ENCODE peak calls at places on chromosomes 2 and 18, in four cellular contexts. One of them, this sample, is unnamed.

GRCh38 chr2:222468338-222468737 is 44.0 kb downstream of the SGPP2 start:
- DNase-seq in HCT116: no peak
- DNase-seq in GM23248: peak
- DNase-seq in neural progenitor cell: no peak
- DNase-seq in this sample: no peak

GRCh38 chr2:64992990-64993389 is 3.8 kb downstream of the SLC1A4 start:
- DNase-seq in HCT116: no peak
- DNase-seq in GM23248: no peak
- DNase-seq in neural progenitor cell: no peak
- DNase-seq in this sample: no peak

GRCh38 chr2:64766841-64767669 is 113.3 kb upstream of the SERTAD2 start:
- DNase-seq in HCT116: no peak
- DNase-seq in GM23248: peak
- DNase-seq in neural progenitor cell: peak
- DNase-seq in this sample: peak

GRCh38 chr2:119261498-119262225 is 38.0 kb downstream of the STEAP3 start:
- DNase-seq in HCT116: no peak
- DNase-seq in GM23248: no peak
- DNase-seq in neural progenitor cell: no peak
- DNase-seq in this sample: no peak

GRCh38 chr18:65725421-65726050 is 25.3 kb upstream of the CDH7 start:
- DNase-seq in HCT116: no peak
- DNase-seq in GM23248: no peak
- DNase-seq in neural progenitor cell: peak
- DNase-seq in this sample: peak

GRCh38 chr2:119826370-119826961 is 66.7 kb downstream of the PTPN4 start:
- DNase-seq in HCT116: no peak
- DNase-seq in GM23248: peak
- DNase-seq in neural progenitor cell: peak
- DNase-seq in this sample: peak

GRCh38 chr18:5964996-5965395 is 69.7 kb upstream of the TMEM200C start:
- DNase-seq in HCT116: no peak
- DNase-seq in GM23248: no peak
- DNase-seq in neural progenitor cell: peak
- DNase-seq in this sample: no peak

GRCh38 chr2:3256157-3256556 is 121.5 kb downstream of the EIPR1 start:
- DNase-seq in HCT116: no peak
- DNase-seq in GM23248: no peak
- DNase-seq in neural progenitor cell: no peak
- DNase-seq in this sample: no peak

GRCh38 chr2:70903171-70903570 is 32.5 kb upstream of the ATP6V1B1 start:
- DNase-seq in HCT116: no peak
- DNase-seq in GM23248: no peak
- DNase-seq in neural progenitor cell: no peak
- DNase-seq in this sample: no peak

GRCh38 chr18:46054956-46055831 is 16.9 kb downstream of the PSTPIP2 start:
- DNase-seq in HCT116: no peak
- DNase-seq in GM23248: no peak
- DNase-seq in neural progenitor cell: no peak
- DNase-seq in this sample: peak

GRCh38 chr2:33340265-33340664 is 136.2 kb upstream of the RASGRP3 start:
- DNase-seq in HCT116: no peak
- DNase-seq in GM23248: peak
- DNase-seq in neural progenitor cell: no peak
- DNase-seq in this sample: no peak

GRCh38 chr2:37414470-37414949 is 70.1 kb downstream of the QPCT start:
- DNase-seq in HCT116: peak
- DNase-seq in GM23248: peak
- DNase-seq in neural progenitor cell: peak
- DNase-seq in this sample: peak

GRCh38 chr2:231925303-231926179 is 655 bp downstream of the NPPC start:
- DNase-seq in HCT116: peak
- DNase-seq in GM23248: peak
- DNase-seq in neural progenitor cell: peak
- DNase-seq in this sample: peak

GRCh38 chr2:216371756-216372702 is at the start of gene MARCHF4:
- DNase-seq in HCT116: no peak
- DNase-seq in GM23248: peak
- DNase-seq in neural progenitor cell: peak
- DNase-seq in this sample: peak

GRCh38 chr2:24160761-24161160 is 14.1 kb upstream of the FAM228A start:
- DNase-seq in HCT116: no peak
- DNase-seq in GM23248: no peak
- DNase-seq in neural progenitor cell: no peak
- DNase-seq in this sample: no peak

GRCh38 chr18:77858331-77858730 is 608.7 kb downstream of the GALR1 start:
- DNase-seq in HCT116: no peak
- DNase-seq in GM23248: no peak
- DNase-seq in neural progenitor cell: no peak
- DNase-seq in this sample: no peak

GRCh38 chr2:19264847-19265246 is 93.6 kb downstream of the OSR1 start:
- DNase-seq in HCT116: no peak
- DNase-seq in GM23248: no peak
- DNase-seq in neural progenitor cell: no peak
- DNase-seq in this sample: no peak

GRCh38 chr18:23825496-23825895 is 136.2 kb downstream of the LAMA3 start:
- DNase-seq in HCT116: no peak
- DNase-seq in GM23248: peak
- DNase-seq in neural progenitor cell: no peak
- DNase-seq in this sample: no peak

GRCh38 chr2:46831037-46831868 is 84.4 kb downstream of the MCFD2 start:
- DNase-seq in HCT116: no peak
- DNase-seq in GM23248: peak
- DNase-seq in neural progenitor cell: no peak
- DNase-seq in this sample: no peak

GRCh38 chr2:223027442-223027841 is 24.5 kb upstream of the KCNE4 start:
- DNase-seq in HCT116: no peak
- DNase-seq in GM23248: peak
- DNase-seq in neural progenitor cell: no peak
- DNase-seq in this sample: no peak

GRCh38 chr2:156562136-156562535 is 126.0 kb downstream of the GPD2 start:
- DNase-seq in HCT116: no peak
- DNase-seq in GM23248: no peak
- DNase-seq in neural progenitor cell: no peak
- DNase-seq in this sample: no peak

GRCh38 chr2:70977605-70978205 is 725 bp upstream of the ANKRD53 start:
- DNase-seq in HCT116: no peak
- DNase-seq in GM23248: peak
- DNase-seq in neural progenitor cell: no peak
- DNase-seq in this sample: peak

GRCh38 chr2:158973111-158973510 is 4.7 kb downstream of the TANC1 start:
- DNase-seq in HCT116: no peak
- DNase-seq in GM23248: no peak
- DNase-seq in neural progenitor cell: no peak
- DNase-seq in this sample: no peak

GRCh38 chr2:149990965-149991364 is 403.4 kb upstream of the MMADHC start:
- DNase-seq in HCT116: no peak
- DNase-seq in GM23248: no peak
- DNase-seq in neural progenitor cell: no peak
- DNase-seq in this sample: no peak

GRCh38 chr2:226703501-226703900 is 96.1 kb downstream of the IRS1 start:
- DNase-seq in HCT116: no peak
- DNase-seq in GM23248: no peak
- DNase-seq in neural progenitor cell: no peak
- DNase-seq in this sample: no peak

GRCh38 chr2:45944075-45944474 is 292.6 kb downstream of the PRKCE start:
- DNase-seq in HCT116: peak
- DNase-seq in GM23248: peak
- DNase-seq in neural progenitor cell: no peak
- DNase-seq in this sample: no peak

GRCh38 chr2:97740590-97741182 is 27.3 kb downstream of the ZAP70 start:
- DNase-seq in HCT116: peak
- DNase-seq in GM23248: peak
- DNase-seq in neural progenitor cell: peak
- DNase-seq in this sample: peak

GRCh38 chr2:207467716-207468347 is 61.9 kb upstream of the CREB1 start:
- DNase-seq in HCT116: no peak
- DNase-seq in GM23248: peak
- DNase-seq in neural progenitor cell: no peak
- DNase-seq in this sample: no peak

GRCh38 chr18:5890606-5891360 is 4.5 kb downstream of the TMEM200C start:
- DNase-seq in HCT116: no peak
- DNase-seq in GM23248: no peak
- DNase-seq in neural progenitor cell: peak
- DNase-seq in this sample: peak

GRCh38 chr2:200703132-200703925 is 108.4 kb upstream of the BZW1 start:
- DNase-seq in HCT116: peak
- DNase-seq in GM23248: peak
- DNase-seq in neural progenitor cell: peak
- DNase-seq in this sample: peak

GRCh38 chr2:45469314-45470099 is 141.6 kb downstream of the SRBD1 start:
- DNase-seq in HCT116: no peak
- DNase-seq in GM23248: no peak
- DNase-seq in neural progenitor cell: no peak
- DNase-seq in this sample: peak

DNA sequence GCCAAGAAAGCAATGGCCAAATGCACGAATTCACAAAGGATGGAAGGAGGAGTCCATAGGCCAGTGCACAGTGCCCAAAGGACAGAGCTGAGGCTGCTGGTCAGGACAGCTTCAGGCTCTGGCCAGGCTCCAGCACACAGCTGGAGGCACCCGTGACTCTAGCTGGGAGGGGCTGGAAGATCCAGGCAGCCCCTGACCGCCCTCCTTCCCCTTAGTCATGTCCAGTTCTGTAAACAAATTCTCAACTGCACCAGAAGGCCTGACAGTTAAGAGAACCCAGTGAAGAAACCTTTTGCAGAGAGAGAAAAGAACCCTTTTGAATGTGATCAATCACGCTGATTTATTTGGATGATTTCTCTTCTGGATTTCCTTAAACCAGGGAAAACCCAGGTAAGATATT is 7.7 kb upstream of the YWHAQ start:
- DNase-seq in HCT116: peak
- DNase-seq in GM23248: peak
- DNase-seq in neural progenitor cell: no peak
- DNase-seq in this sample: no peak
- TF ChIP-seq EZH2phosphoT487 in HCT116: no peak
- TF ChIP-seq EZH2phosphoT487 in GM23248: no peak
- TF ChIP-seq EZH2phosphoT487 in neural progenitor cell: no peak
- TF ChIP-seq EZH2phosphoT487 in this sample: no peak

GRCh38 chr2:202945-203344 is 60.9 kb downstream of the SH3YL1 start:
- DNase-seq in HCT116: no peak
- DNase-seq in GM23248: no peak
- DNase-seq in neural progenitor cell: no peak
- DNase-seq in this sample: no peak
- H3K27ac ChIP-seq in HCT116: no peak
- H3K27ac ChIP-seq in GM23248: no peak
- H3K27ac ChIP-seq in neural progenitor cell: no peak
- H3K27ac ChIP-seq in this sample: no peak

DNA sequence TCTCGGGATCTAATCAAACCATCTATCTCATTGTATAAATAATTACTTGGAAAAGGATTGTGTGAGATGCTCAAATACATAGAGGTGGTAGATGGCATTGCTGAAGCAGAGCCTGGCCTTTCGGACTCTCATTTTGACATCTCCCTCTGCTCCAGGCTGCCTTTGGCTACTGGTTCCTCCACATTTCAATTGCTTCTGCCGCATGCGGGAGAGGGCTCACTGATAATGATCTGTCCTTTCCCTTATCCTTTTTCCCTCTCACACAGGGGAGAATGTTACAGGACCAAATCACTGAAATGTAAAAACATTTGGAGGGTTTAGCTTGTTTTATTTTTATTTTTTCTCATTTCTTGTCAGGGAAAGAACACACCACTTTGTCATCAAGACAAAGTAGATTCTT is 380.6 kb upstream of the UBE2E3 start:
- DNase-seq in HCT116: no peak
- DNase-seq in GM23248: no peak
- DNase-seq in neural progenitor cell: no peak
- DNase-seq in this sample: no peak
- TF ChIP-seq EZH2phosphoT487 in HCT116: no peak
- TF ChIP-seq EZH2phosphoT487 in GM23248: no peak
- TF ChIP-seq EZH2phosphoT487 in neural progenitor cell: no peak
- TF ChIP-seq EZH2phosphoT487 in this sample: no peak

GRCh38 chr2:205733082-205733481 is 50.8 kb downstream of the NRP2 start:
- DNase-seq in HCT116: no peak
- DNase-seq in GM23248: no peak
- DNase-seq in neural progenitor cell: no peak
- DNase-seq in this sample: no peak

GRCh38 chr2:205732314-205732713 is 50.0 kb downstream of the NRP2 start:
- DNase-seq in HCT116: no peak
- DNase-seq in GM23248: no peak
- DNase-seq in neural progenitor cell: no peak
- DNase-seq in this sample: no peak

GRCh38 chr2:205730191-205730590 is 47.9 kb downstream of the NRP2 start:
- DNase-seq in HCT116: no peak
- DNase-seq in GM23248: no peak
- DNase-seq in neural progenitor cell: no peak
- DNase-seq in this sample: no peak

GRCh38 chr2:205730701-205731271 is 48.5 kb downstream of the NRP2 start:
- DNase-seq in HCT116: no peak
- DNase-seq in GM23248: peak
- DNase-seq in neural progenitor cell: no peak
- DNase-seq in this sample: no peak

DNA sequence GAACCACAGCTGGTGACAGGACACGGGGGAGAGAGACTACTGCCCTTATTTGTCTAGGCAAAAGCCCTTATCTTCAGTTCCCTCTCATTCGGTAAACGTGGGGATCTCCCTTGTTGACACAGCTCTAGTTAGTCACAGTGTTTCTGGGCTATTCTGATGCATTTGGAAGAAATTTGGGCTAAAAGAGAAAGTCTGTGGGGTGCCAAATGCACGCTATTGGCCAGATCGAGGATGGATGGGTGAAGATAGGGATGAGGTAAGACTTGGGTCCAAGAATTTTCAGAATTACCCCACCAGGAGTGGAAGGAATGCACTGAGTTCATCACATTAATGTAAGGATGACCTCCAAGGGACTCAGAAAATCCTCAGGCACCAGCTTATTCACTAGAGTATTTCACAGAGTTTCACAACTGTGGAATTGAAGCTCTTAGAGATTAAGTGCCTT is 49.2 kb downstream of the NRP2 start:
- DNase-seq in HCT116: no peak
- DNase-seq in GM23248: peak
- DNase-seq in neural progenitor cell: no peak
- DNase-seq in this sample: no peak
- H3K27ac ChIP-seq in HCT116: no peak
- H3K27ac ChIP-seq in GM23248: peak
- H3K27ac ChIP-seq in neural progenitor cell: no peak
- H3K27ac ChIP-seq in this sample: no peak

DNA sequence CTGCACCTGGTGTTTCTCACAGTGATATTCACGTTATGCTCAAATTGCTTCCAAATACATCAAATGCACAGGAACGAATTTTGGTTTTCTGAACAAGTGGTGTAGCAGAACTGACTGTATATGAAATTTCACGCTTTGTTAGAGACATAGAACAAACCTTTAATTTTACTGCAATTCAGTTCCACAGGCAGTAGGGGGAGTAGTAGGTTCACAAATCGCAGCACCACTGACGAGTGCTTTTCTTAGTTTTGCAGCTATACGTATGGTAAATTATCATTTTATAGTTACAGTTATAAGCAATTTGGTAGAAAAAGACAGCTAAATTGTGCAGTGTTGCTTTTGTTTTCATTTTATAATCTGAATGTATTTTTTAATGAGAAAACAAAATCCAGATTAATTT is 113.3 kb downstream of the KIAA1328 start:
- DNase-seq in HCT116: peak
- DNase-seq in GM23248: peak
- DNase-seq in neural progenitor cell: peak
- DNase-seq in this sample: peak
- TF ChIP-seq EZH2phosphoT487 in HCT116: no peak
- TF ChIP-seq EZH2phosphoT487 in GM23248: no peak
- TF ChIP-seq EZH2phosphoT487 in neural progenitor cell: no peak
- TF ChIP-seq EZH2phosphoT487 in this sample: no peak

This sample was measured in MM.1S.